ENCODE peak calls at places on chromosomes 12 and 14, in five cellular contexts. X is SK-N-SH, M is K562, O is GM12878, Q is HepG2. I is an unnamed sample.

GRCh38 chr12:80321653-80322052 is 122.4 kb upstream of the PTPRQ start:
- DNase-seq in Q (peak; percentile 2), X (no peak), O (no peak), M (no peak), I (no peak)

GRCh38 chr12:7021956-7022355 is 3.7 kb upstream of the LPCAT3 start:
- DNase-seq in O (no peak), Q (no peak), M (no peak), X (no peak), I (no peak)

GRCh38 chr12:118376089-118377004 is at the start of gene SUDS3:
- DNase-seq in X (peak; percentile 90), M (peak; percentile 78), O (peak; percentile 73), Q (peak; percentile 78), I (peak; percentile 79)

GRCh38 chr14:68824517-68825347 is 31.9 kb upstream of the ZFP36L1 start:
- DNase-seq in M (peak; percentile 81), Q (peak; percentile 80), O (no peak), X (peak; percentile 86), I (peak; percentile 91)

GRCh38 chr12:53292441-53292840 is 2.9 kb upstream of the PFDN5 start:
- DNase-seq in M (no peak), O (no peak), X (no peak), Q (no peak), I (no peak)

GRCh38 chr14:104187121-104187889 is 48.9 kb downstream of the KIF26A start:
- DNase-seq in Q (no peak), M (no peak), O (no peak), X (no peak), I (no peak)

GRCh38 chr14:34692348-34692747 is 22.0 kb downstream of the CFL2 start:
- DNase-seq in Q (no peak), X (no peak), M (no peak), O (no peak), I (no peak)

GRCh38 chr14:49550284-49551184 is 35.6 kb downstream of the RPS29 start:
- DNase-seq in M (no peak), O (no peak), X (peak; percentile 26), Q (peak; percentile 12), I (no peak)

GRCh38 chr14:30223966-30224365 is 296.3 kb upstream of the PRKD1 start:
- DNase-seq in M (no peak), O (no peak), X (no peak), Q (no peak), I (no peak)

GRCh38 chr14:64220056-64220455 is 74.1 kb downstream of the ESR2 start:
- DNase-seq in X (no peak), Q (no peak), M (no peak), O (no peak), I (no peak)

GRCh38 chr14:64218344-64219240 is 75.6 kb downstream of the ESR2 start:
- DNase-seq in M (no peak), Q (no peak), O (no peak), X (peak; percentile 29), I (no peak)

GRCh38 chr14:64221604-64222003 is 72.6 kb downstream of the ESR2 start:
- DNase-seq in O (no peak), X (no peak), M (no peak), Q (no peak), I (no peak)

GRCh38 chr14:64217747-64218146 is 76.4 kb downstream of the ESR2 start:
- DNase-seq in Q (no peak), M (no peak), O (no peak), X (peak; percentile 60), I (no peak)

DNA sequence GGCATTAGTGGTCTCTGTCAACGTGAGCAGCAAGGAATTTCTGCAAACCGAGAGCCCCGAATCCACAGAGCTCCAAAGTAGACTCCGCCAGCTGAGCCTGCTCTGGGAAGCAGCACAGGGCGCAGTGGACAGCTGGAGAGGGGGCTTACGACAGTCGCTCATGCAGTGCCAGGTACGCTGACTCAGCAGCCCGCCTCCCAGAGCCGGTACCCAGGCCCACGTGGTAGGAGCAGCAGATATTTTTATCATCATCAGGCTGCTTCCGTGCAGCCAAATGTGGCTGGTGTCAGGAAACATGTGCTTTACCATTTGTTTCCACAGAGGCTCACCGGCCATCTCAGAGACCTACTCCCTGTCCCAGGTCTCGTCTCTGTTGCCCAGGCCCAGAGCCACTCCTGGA is 73.7 kb downstream of the ESR2 start:
- DNase-seq in Q (no peak), M (peak; percentile 12), X (no peak), O (no peak), I (no peak)
- TF ChIP-seq FOXM1 in Q (no peak), M (no peak), X (no peak), O (no peak), I (no peak)

GRCh38 chr12:25372969-25373368 is 122.2 kb upstream of the KRAS start:
- DNase-seq in Q (no peak), X (no peak), O (no peak), M (no peak), I (no peak)

GRCh38 chr12:25376985-25377384 is 126.3 kb upstream of the KRAS start:
- DNase-seq in O (no peak), M (no peak), Q (no peak), X (no peak), I (no peak)

GRCh38 chr12:25373396-25373795 is 122.7 kb upstream of the KRAS start:
- DNase-seq in M (no peak), Q (no peak), X (no peak), O (no peak), I (no peak)

GRCh38 chr12:25376392-25376791 is 125.7 kb upstream of the KRAS start:
- DNase-seq in Q (no peak), O (no peak), X (no peak), M (no peak), I (no peak)

DNA sequence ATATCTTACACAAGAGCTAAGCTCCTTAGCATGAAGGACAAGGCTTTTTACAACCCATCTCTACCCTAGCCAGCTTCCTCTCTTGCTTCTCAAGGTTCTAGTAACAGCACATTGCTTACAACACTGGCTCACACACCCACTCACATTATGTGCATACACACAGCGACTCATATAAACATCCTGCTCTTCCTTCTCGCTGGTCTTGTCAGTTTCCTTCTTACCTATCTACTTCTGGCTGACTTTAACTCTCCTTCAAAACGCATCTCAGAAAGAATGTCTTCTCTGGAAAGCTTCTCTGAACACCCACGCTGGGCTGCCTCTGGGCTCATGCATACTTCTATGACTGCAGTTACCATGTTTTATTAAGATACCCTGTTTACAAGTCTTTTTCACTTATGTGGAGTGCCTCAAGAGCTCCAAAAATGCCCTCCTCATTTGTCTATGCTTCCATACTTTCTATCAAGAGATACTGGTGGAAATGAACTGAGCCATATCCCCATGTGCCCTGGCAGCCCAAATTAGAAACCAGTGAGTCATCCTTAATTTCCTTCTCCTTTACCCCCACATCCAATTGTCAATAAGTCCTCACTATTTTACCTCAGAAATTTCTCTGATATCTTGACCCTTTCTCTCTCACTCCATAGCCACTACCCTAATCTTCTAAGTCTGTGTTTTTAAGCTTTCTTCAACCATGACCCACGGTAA is 126.9 kb upstream of the KRAS start:
- DNase-seq in O (no peak), M (no peak), X (no peak), Q (no peak), I (no peak)
- TF ChIP-seq FOXM1 in O (no peak), M (no peak), X (no peak), Q (no peak), I (no peak)

GRCh38 chr12:111769599-111769998 is 2.9 kb downstream of the ALDH2 start:
- DNase-seq in O (no peak), M (no peak), X (no peak), Q (no peak), I (no peak)

GRCh38 chr12:111768159-111768895 is 1.6 kb downstream of the ALDH2 start:
- DNase-seq in X (no peak), M (no peak), O (no peak), Q (no peak), I (no peak)

GRCh38 chr12:111764120-111764821 is 2.5 kb upstream of the ALDH2 start:
- DNase-seq in O (peak; percentile 77), X (no peak), Q (no peak), M (no peak), I (no peak)

GRCh38 chr12:111766608-111767361 is at the start of gene ALDH2:
- DNase-seq in O (no peak), M (peak; percentile 99), Q (peak; percentile 72), X (peak; percentile 99), I (peak; percentile 81)

DNA sequence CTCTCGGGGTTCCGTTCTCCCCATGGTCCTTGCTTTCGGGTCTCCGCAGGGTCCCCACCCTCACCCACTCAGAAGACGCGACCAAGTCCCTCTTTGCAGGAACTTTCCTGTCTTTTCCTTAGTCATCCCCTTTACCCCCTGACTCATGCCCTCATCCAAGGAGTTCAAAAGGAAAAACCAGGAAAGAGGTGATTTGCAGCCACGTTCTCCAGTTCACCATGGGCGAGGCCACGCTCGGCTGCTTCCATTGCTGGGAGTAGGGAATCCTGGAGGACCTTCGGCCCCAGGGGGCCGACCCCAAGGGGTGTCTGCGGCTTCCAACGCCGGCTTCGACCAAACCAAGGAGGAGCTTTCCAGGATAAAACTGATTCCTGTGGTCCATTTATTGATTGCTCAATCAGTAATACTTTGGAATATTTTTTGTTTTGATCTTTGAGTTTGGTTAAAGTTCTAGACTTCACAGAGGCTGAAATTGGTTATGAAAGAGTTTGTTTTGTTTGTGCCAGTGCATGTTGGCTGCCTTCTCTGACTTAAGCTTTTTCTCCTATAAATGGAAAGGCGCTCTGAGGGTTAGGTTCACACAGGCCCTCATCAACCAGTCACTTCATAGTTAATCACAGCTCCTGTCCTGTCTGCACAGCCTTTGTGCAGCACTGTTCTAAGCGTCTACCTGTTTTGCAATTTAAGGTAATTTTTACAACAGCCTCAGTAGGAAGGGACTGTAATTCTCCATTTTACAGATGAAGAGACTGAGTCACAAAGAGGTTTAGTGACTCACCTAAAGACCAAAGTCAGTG is 827 bp downstream of the ALDH2 start:
- DNase-seq in Q (peak; percentile 31), O (no peak), M (no peak), X (peak; percentile 54), I (peak; percentile 31)
- TF ChIP-seq FOXM1 in Q (no peak), O (no peak), M (no peak), X (no peak), I (no peak)

DNA sequence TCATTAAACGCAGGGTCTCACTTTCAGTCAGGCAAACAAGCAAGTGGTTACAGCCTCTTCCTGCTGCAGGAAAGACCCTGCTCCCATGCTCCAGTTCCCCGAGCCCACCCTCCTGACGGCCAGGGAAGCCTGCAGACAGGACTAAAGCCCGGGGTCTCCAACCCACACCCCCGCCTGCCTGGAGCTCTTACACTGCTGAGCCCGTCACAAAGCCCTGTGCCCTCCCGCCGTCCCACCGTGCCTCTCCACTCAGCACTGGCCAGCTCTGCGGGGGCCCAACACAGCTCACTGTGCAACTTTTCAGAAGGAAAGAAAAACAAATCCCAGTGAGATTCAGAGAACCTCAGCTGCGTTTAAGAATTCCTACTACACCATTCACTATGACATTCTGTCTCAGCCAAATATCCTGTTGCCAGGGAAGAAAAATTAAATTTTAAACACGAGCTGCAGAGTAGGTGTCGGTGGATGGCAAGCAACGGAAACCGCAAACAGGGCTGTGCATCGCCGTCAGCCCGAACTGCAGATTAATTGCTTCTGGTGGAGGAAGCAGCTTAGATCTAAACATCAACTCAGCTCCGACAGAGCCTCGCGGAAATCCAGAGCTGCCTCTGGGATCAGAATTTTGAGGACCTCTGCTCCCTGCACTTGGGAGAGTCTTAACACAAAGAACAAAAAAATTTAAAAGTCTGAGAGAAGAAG is 106.6 kb upstream of the SFSWAP start:
- DNase-seq in M (no peak), O (no peak), X (no peak), Q (no peak), I (peak; percentile 31)
- TF ChIP-seq FOXM1 in M (no peak), O (no peak), X (no peak), Q (no peak), I (no peak)